ENCODE peak calls at places on chromosomes 1 and 21, in four cellular contexts. F is lower lobe of right lung; I is A549; Z is CD8-positive, alpha-beta T cell. E is an unnamed sample.
A peak's percentile ranks its signal among the peaks of the same experiment; 100 is the strongest.

GRCh38 chr21:46049890-46050650 is 47.8 kb upstream of the COL6A2 start:
- DNase-seq in F (peak; percentile 30), I (no peak), Z (no peak), E (no peak)

GRCh38 chr1:155389831-155390230 is 69.1 kb downstream of the RUSC1 start:
- DNase-seq in F (no peak), I (no peak), Z (no peak), E (no peak)

GRCh38 chr1:221557024-221557423 is 184.9 kb downstream of the DUSP10 start:
- DNase-seq in F (no peak), I (no peak), Z (no peak), E (no peak)

GRCh38 chr1:207495816-207496792 is at the start of gene CR1:
- DNase-seq in F (peak; percentile 72), I (no peak), Z (no peak), E (no peak)

GRCh38 chr1:25253911-25254310 is 6.7 kb upstream of the RSRP1 start:
- DNase-seq in F (no peak), I (no peak), Z (no peak), E (no peak)

GRCh38 chr1:91160363-91161075 is 138.7 kb upstream of the ZNF644 start:
- DNase-seq in F (no peak), I (no peak), Z (no peak), E (no peak)

GRCh38 chr1:186183219-186183618 is 191.8 kb downstream of the TPR start:
- DNase-seq in F (no peak), I (no peak), Z (no peak), E (peak; percentile 46)

GRCh38 chr21:33936221-33937038 is 20.8 kb upstream of the ATP5PO start:
- DNase-seq in F (no peak), I (no peak), Z (no peak), E (no peak)

GRCh38 chr1:208243851-208244583 is at the start of gene PLXNA2:
- DNase-seq in F (peak; percentile 95), I (peak; percentile 50), Z (peak; percentile 37), E (peak; percentile 10)

GRCh38 chr1:45272943-45273342 is 53.8 kb upstream of the HPDL start:
- DNase-seq in F (no peak), I (no peak), Z (no peak), E (peak; percentile 39)

GRCh38 chr1:234918216-234918841 is 210.3 kb downstream of the TOMM20 start:
- DNase-seq in F (no peak), I (no peak), Z (no peak), E (no peak)

GRCh38 chr1:119347858-119348257 is 20.7 kb upstream of the HAO2 start:
- DNase-seq in F (no peak), I (no peak), Z (no peak), E (no peak)

GRCh38 chr1:201214461-201214860 is 23.8 kb downstream of the IGFN1 start:
- DNase-seq in F (no peak), I (peak; percentile 33), Z (no peak), E (no peak)

GRCh38 chr21:26945916-26946315 is 21.0 kb downstream of the ADAMTS5 start:
- DNase-seq in F (peak; percentile 49), I (no peak), Z (no peak), E (no peak)

GRCh38 chr1:12339861-12340557 is 110.2 kb downstream of the VPS13D start:
- DNase-seq in F (no peak), I (no peak), Z (no peak), E (no peak)

GRCh38 chr1:81498370-81499184 is 302.2 kb upstream of the ADGRL2 start:
- DNase-seq in F (no peak), I (no peak), Z (no peak), E (no peak)

GRCh38 chr1:177561436-177561835 is 390.7 kb downstream of the BRINP2 start:
- DNase-seq in F (no peak), I (no peak), Z (no peak), E (no peak)

GRCh38 chr1:244974550-244974949 is 110.2 kb upstream of the HNRNPU start:
- DNase-seq in F (no peak), I (no peak), Z (no peak), E (no peak)

GRCh38 chr1:52142220-52143153 is 598 bp downstream of the ZFYVE9 start:
- DNase-seq in F (peak; percentile 55), I (no peak), Z (no peak), E (no peak)

GRCh38 chr21:28294046-28294445 is 698.6 kb downstream of the LTN1 start:
- DNase-seq in F (no peak), I (no peak), Z (no peak), E (peak; percentile 59)

GRCh38 chr1:153963850-153964331 is 554 bp upstream of the SLC39A1 start:
- DNase-seq in F (peak; percentile 73), I (peak; percentile 59), Z (no peak), E (no peak)

GRCh38 chr1:207397525-207397926 is 56.6 kb upstream of the CR2 start:
- DNase-seq in F (no peak), I (no peak), Z (no peak), E (no peak)

GRCh38 chr1:237141471-237141870 is 99.5 kb downstream of the RYR2 start:
- DNase-seq in F (no peak), I (no peak), Z (no peak), E (no peak)

GRCh38 chr1:180773210-180773865 is 139.4 kb upstream of the KIAA1614 start:
- DNase-seq in F (no peak), I (peak; percentile 15), Z (no peak), E (no peak)

GRCh38 chr1:48673725-48674124 is 103.0 kb downstream of the BEND5 start:
- DNase-seq in F (no peak), I (peak; percentile 3), Z (no peak), E (no peak)

GRCh38 chr1:77143529-77144121 is 75.6 kb downstream of the PIGK start:
- DNase-seq in F (no peak), I (peak; percentile 1), Z (no peak), E (no peak)

GRCh38 chr1:79945391-79945790 is 938.9 kb upstream of the ADGRL4 start:
- DNase-seq in F (no peak), I (no peak), Z (no peak), E (no peak)

GRCh38 chr1:96075704-96076455 is 645.7 kb upstream of the PTBP2 start:
- DNase-seq in F (no peak), I (no peak), Z (no peak), E (no peak)

GRCh38 chr1:103267271-103267670 is 158.9 kb upstream of the COL11A1 start:
- DNase-seq in F (no peak), I (no peak), Z (no peak), E (no peak)

GRCh38 chr1:212161231-212161781 is 123.9 kb upstream of the PPP2R5A start:
- DNase-seq in F (no peak), I (no peak), Z (no peak), E (peak; percentile 74)

GRCh38 chr1:220182656-220183055 is 88.7 kb downstream of the IARS2 start:
- DNase-seq in F (no peak), I (no peak), Z (no peak), E (no peak)

GRCh38 chr1:108886292-108886691 is 9.5 kb downstream of the GPSM2 start:
- DNase-seq in F (no peak), I (no peak), Z (no peak), E (no peak)

GRCh38 chr1:95916616-95917015 is 682.6 kb downstream of the RWDD3 start:
- DNase-seq in F (no peak), I (no peak), Z (no peak), E (no peak)

GRCh38 chr1:225819346-225820192 is 9.6 kb downstream of the EPHX1 start:
- DNase-seq in F (no peak), I (no peak), Z (no peak), E (no peak)

GRCh38 chr1:184595609-184596008 is 159.0 kb downstream of the EDEM3 start:
- DNase-seq in F (no peak), I (no peak), Z (no peak), E (peak; percentile 35)

GRCh38 chr1:200367841-200368534 is 41.8 kb downstream of the ZNF281 start:
- DNase-seq in F (no peak), I (no peak), Z (no peak), E (peak; percentile 80)

GRCh38 chr1:67833595-67833926 is 294 bp upstream of the GNG12 start:
- DNase-seq in F (no peak), I (no peak), Z (no peak), E (peak; percentile 34)

DNA sequence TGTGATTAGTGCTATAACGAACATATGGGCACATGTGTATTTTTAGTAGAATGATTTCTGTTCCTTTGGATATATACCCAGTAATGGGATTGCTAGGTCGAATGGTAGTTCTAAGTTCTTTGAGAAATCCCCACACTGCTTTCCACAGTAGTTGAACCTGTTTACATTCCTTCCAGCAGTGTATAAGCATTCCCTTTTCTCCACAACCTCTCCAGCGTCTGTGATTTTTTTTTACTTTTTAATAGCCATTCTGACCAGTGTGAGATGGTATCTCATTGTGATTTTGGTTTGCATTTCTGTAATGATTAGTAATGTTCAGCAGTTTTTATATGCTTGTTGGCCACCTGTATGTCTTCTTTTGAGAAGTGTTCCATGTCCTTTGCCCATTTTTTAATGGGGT is 81.8 kb upstream of the SLC44A3 start:
- DNase-seq in F (no peak), I (no peak), Z (no peak), E (no peak)
- TF ChIP-seq CTCF in F (no peak), I (no peak), Z (no peak), E (no peak)

DNA sequence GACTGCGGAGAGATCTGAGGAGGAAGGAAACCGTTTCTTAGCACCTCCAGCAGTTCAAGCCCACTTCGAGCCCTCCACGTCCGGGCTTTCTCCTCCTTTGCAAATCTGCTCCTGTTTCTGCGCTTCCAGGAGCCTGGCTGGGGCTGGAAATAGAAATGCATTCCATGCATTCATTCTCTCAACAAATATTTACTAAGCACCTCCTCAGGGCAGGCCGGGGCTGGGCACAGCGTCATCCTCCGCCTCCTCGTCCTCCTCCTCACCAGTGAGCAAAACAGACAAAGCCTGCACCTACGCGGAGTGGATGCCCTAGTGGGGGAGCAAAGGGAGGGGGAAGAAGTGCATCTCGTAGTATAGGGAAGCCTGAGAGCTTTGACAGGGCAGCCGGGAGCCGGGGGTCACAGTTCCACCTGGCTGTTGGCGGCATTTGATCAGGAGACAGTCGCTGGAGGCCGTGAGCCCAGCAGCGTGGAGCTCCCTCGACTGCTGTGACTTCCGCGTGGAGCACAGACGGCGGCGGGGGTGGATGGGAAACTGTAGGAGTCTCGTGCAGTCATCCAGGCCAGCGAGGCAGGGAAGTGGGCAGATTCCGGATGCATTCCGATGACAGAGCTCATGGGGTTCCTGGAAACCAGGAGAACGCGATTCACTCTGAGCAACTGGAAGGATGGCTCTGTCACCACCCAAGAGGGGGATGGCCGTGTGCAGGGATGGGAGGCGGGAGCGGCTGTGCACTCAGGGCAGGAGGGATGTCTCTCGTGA is 93.4 kb downstream of the SIK1 start:
- DNase-seq in F (peak; percentile 79), I (peak; percentile 65), Z (no peak), E (peak; percentile 71)
- H3K4me3 ChIP-seq in F (no peak overlapping the region), I (peak overlapping the region; percentile 35), Z (no peak overlapping the region), E (peak overlapping the region; percentile 32)

DNA sequence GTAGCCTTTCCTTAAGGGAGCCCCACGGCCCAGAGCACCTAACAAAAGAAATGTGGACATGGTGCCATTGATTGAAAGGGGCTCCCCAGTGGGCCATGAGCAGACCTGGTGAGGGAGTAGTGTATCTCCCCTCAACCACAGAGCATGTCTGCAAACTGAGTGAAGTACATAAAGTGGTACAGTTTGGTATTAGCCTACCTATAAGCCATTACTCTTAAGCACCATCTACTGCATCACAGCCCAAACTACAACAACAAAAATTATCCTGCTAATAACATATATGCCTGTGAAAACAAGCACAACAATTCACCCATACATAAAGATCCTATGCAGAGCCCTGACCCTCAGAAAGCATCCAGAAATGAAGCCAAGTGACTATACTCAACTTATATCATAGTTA is 407.8 kb downstream of the PTPRC start:
- DNase-seq in F (no peak), I (no peak), Z (no peak), E (no peak)
- TF ChIP-seq CTCF in F (no peak), I (no peak), Z (no peak), E (peak; percentile 17)

GRCh38 chr1:8643542-8644536 is 173.6 kb downstream of the RERE start:
- DNase-seq in F (no peak), I (no peak), Z (no peak), E (no peak)
- H3K4me3 ChIP-seq in F (no peak overlapping the region), I (no peak overlapping the region), Z (no peak overlapping the region), E (no peak overlapping the region)

GRCh38 chr1:57377731-57378139 is 46.1 kb downstream of the DAB1 start:
- DNase-seq in F (no peak), I (no peak), Z (no peak), E (no peak)
- TF ChIP-seq CTCF in F (no peak), I (no peak), Z (no peak), E (no peak)